ENCODE peak calls at places on chromosomes 16 and 17, in four cellular contexts. O, U, L and X are unnamed samples.

GRCh38 chr17:73228748-73229236 is 32.9 kb downstream of the CPSF4L start:
- DNase-seq in O (no peak), U (no peak), L (peak; percentile 90), X (peak; percentile 87)

GRCh38 chr17:53142890-53143289 is 679.8 kb upstream of the KIF2B start:
- DNase-seq in O (no peak), U (peak; percentile 55), L (no peak), X (peak; percentile 27)

GRCh38 chr17:4270746-4271145 is 7.0 kb upstream of the ANKFY1 start:
- DNase-seq in O (no peak), U (no peak), L (no peak), X (no peak)

GRCh38 chr16:74570412-74571301 is 36.3 kb downstream of the GLG1 start:
- DNase-seq in O (no peak), U (no peak), L (peak; percentile 12), X (no peak)

GRCh38 chr16:17468611-17469010 is 2.1 kb downstream of the XYLT1 start:
- DNase-seq in O (no peak), U (no peak), L (no peak), X (no peak)

GRCh38 chr17:44367219-44367618 is 3.6 kb upstream of the FAM171A2 start:
- DNase-seq in O (no peak), U (no peak), L (no peak), X (no peak)

GRCh38 chr16:74275031-74275636 is 21.5 kb upstream of the PSMD7 start:
- DNase-seq in O (no peak), U (no peak), L (peak; percentile 28), X (peak; percentile 17)

GRCh38 chr17:51154176-51154575 is 817 bp downstream of the NME1 start:
- DNase-seq in O (no peak), U (no peak), L (peak; percentile 20), X (peak; percentile 33)

GRCh38 chr17:66645259-66645658 is 189.7 kb upstream of the CACNG5 start:
- DNase-seq in O (no peak), U (no peak), L (no peak), X (no peak)

GRCh38 chr17:45719335-45720071 is 64.6 kb upstream of the CRHR1 start:
- DNase-seq in O (no peak), U (peak; percentile 74), L (peak; percentile 74), X (peak; percentile 68)

GRCh38 chr16:30187971-30188561 is 4.7 kb downstream of the CORO1A start:
- DNase-seq in O (no peak), U (peak; percentile 29), L (no peak), X (no peak)

GRCh38 chr17:40598021-40598927 is 33.0 kb upstream of the CCR7 start:
- DNase-seq in O (no peak), U (no peak), L (no peak), X (no peak)

GRCh38 chr17:80931421-80932265 is 60.0 kb upstream of the CHMP6 start:
- DNase-seq in O (peak; percentile 67), U (peak; percentile 73), L (peak; percentile 75), X (peak; percentile 80)

GRCh38 chr17:51640108-51640622 is 379.8 kb downstream of the UTP18 start:
- DNase-seq in O (no peak), U (peak; percentile 74), L (no peak), X (no peak)

GRCh38 chr16:13068912-13069583 is 167.7 kb downstream of the SHISA9 start:
- DNase-seq in O (no peak), U (no peak), L (no peak), X (no peak)

GRCh38 chr17:7384489-7385081 is 3.7 kb downstream of the TNK1 start:
- DNase-seq in O (no peak), U (no peak), L (no peak), X (no peak)

GRCh38 chr16:17370233-17371013 is 100.3 kb downstream of the XYLT1 start:
- DNase-seq in O (no peak), U (no peak), L (peak; percentile 69), X (no peak)

GRCh38 chr16:4894276-4895150 is 42.4 kb downstream of the PPL start:
- DNase-seq in O (no peak), U (peak; percentile 50), L (no peak), X (no peak)

GRCh38 chr16:57893559-57894389 is 77.2 kb downstream of the CNGB1 start:
- DNase-seq in O (no peak), U (no peak), L (peak; percentile 91), X (peak; percentile 79)

GRCh38 chr16:1414532-1415265 is at the start of gene UNKL:
- DNase-seq in O (peak; percentile 70), U (peak; percentile 71), L (peak; percentile 43), X (peak; percentile 62)

GRCh38 chr17:49525831-49526741 is 31.0 kb downstream of the NGFR start:
- DNase-seq in O (no peak), U (peak; percentile 28), L (no peak), X (no peak)

GRCh38 chr16:53768593-53768992 is 64.6 kb downstream of the FTO start:
- DNase-seq in O (no peak), U (no peak), L (peak; percentile 87), X (peak; percentile 94)

GRCh38 chr16:56747486-56748045 is 17.6 kb downstream of the NUP93 start:
- DNase-seq in O (no peak), U (no peak), L (no peak), X (peak; percentile 31)

GRCh38 chr16:46929378-46930332 is 43.8 kb downstream of the DNAJA2 start:
- DNase-seq in O (peak; percentile 49), U (peak; percentile 81), L (peak; percentile 45), X (peak; percentile 52)

GRCh38 chr16:50335198-50335958 is 33.4 kb downstream of the BRD7 start:
- DNase-seq in O (no peak), U (no peak), L (peak; percentile 33), X (peak; percentile 52)

GRCh38 chr16:54286330-54287017 is at the start of gene IRX3:
- DNase-seq in O (peak; percentile 87), U (peak; percentile 90), L (peak; percentile 4), X (peak; percentile 50)

GRCh38 chr17:68317458-68317857 is 26.2 kb downstream of the ARSG start:
- DNase-seq in O (no peak), U (no peak), L (no peak), X (no peak)

GRCh38 chr17:60773552-60773951 is 95.9 kb downstream of the BCAS3 start:
- DNase-seq in O (no peak), U (no peak), L (no peak), X (no peak)

GRCh38 chr17:57913576-57914273 is 41.5 kb downstream of the CUEDC1 start:
- DNase-seq in O (no peak), U (no peak), L (no peak), X (no peak)

GRCh38 chr16:67463059-67463458 is 17.9 kb downstream of the ATP6V0D1 start:
- DNase-seq in O (no peak), U (no peak), L (no peak), X (no peak)

GRCh38 chr16:22861585-22861984 is 47.6 kb downstream of the HS3ST2 start:
- DNase-seq in O (no peak), U (no peak), L (no peak), X (no peak)

GRCh38 chr16:1964046-1964505 is 550 bp downstream of the RPS2 start:
- DNase-seq in O (no peak), U (no peak), L (no peak), X (peak; percentile 57)

GRCh38 chr17:65556014-65556909 is 5.2 kb downstream of the AXIN2 start:
- DNase-seq in O (peak; percentile 79), U (peak; percentile 90), L (peak; percentile 50), X (peak; percentile 59)

GRCh38 chr17:47847341-47848197 is 3.4 kb downstream of the SP6 start:
- DNase-seq in O (no peak), U (peak; percentile 93), L (no peak), X (no peak)

GRCh38 chr16:56225013-56225742 is 33.9 kb downstream of the GNAO1 start:
- DNase-seq in O (no peak), U (no peak), L (no peak), X (no peak)

GRCh38 chr16:57240872-57241271 is 4.2 kb upstream of the ARL2BP start:
- DNase-seq in O (no peak), U (no peak), L (no peak), X (no peak)

DNA sequence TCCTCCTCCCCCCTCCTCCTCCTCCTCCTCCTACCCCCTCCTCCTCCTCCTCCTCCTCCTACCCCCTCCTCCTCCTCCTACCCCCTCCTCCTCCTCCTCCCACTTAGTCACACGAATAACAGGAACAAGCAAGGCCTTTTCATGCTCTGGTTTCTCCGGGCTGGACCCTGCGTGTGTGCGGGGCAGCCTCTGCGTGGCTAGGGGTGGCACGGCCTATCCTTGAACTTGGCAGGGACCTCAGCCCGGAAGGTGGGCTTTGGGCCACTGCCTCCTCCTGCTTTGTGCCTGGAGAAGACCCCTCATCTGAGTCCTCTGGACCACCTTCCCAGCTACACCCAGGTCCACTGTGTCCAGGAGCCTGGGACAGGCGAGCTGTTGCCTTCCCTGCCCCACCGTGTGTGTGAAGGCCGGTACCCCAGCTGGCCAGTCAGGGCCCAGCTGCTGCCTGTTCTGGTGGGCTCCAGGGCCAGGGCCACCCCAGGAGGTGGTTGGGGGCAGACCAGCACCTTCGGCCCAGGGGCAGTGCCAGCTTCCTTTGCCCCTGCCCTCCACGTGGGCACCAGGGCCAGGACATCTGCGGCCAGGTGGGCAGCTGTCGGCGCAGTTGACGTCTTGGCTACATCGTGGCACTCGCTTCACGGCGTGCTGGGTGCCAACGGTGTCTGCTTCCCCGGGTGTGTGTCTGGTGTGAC is 35.4 kb downstream of the GINS2 start:
- DNase-seq in O (no peak), U (no peak), L (no peak), X (no peak)
- H3K4ac ChIP-seq in O (no peak overlapping the region), U (no peak overlapping the region), L (peak overlapping the region; percentile 52), X (no peak overlapping the region)

DNA sequence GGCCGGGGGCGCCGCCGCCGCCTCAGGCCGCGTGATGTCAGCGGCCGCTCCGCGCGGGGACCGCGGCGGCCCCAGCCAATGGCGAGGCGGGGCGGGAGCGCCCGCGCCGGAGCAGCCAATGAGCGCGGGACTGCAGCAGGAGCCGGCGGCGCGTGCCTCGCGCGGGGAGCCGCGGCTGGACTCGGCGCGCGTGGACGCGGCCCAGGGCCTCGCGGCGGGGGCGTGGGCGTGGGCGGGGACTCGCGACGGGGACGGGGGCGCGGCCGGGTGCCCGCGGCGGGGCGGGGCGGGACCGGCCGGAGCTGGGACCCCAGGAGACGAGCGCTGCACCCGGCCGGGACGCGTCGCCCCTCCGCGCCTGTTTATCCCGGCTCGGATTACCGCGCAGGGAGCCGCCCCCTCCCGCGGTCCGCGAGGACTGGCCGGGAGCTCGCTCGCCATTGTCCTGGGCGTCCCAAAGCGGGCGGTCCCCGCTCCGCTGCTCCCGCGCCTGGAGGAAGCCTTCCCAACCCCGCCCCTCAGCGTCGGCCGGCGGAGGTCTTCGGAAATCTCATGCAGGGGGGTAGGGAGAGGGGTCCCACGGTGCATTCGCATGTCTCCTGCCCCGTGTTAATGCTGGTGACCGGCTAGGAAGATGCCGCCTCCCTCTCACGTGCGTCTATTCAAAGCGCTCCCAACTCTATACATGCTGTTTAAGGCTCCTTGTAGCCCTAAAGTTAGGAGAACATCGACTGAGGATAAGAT is at the start of gene RNF157:
- DNase-seq in O (peak; percentile 81), U (peak; percentile 91), L (peak; percentile 48), X (peak; percentile 78)
- H3K18ac ChIP-seq in O (peak within 1 kb of the TSS; percentile 97), U (no peak within 1 kb of the TSS), L (peak within 1 kb of the TSS; percentile 16), X (peak within 1 kb of the TSS; percentile 88)

GRCh38 chr17:28662527-28662829 is 473 bp downstream of the SUPT6H start:
- DNase-seq in O (no peak), U (no peak), L (no peak), X (no peak)
- H3K4ac ChIP-seq in O (no peak overlapping the region), U (no peak overlapping the region), L (peak overlapping the region; percentile 88), X (peak overlapping the region; percentile 67)

GRCh38 chr17:38703742-38704644 is 1.1 kb upstream of the MLLT6 start:
- DNase-seq in O (peak; percentile 43), U (peak; percentile 100), L (no peak), X (peak; percentile 45)

GRCh38 chr17:38701504-38702165 is 3.4 kb upstream of the MLLT6 start:
- DNase-seq in O (peak; percentile 42), U (no peak), L (peak; percentile 71), X (peak; percentile 79)

GRCh38 chr17:38702166-38702899 is 2.7 kb upstream of the MLLT6 start:
- DNase-seq in O (peak; percentile 78), U (peak; percentile 88), L (peak; percentile 81), X (peak; percentile 90)

GRCh38 chr17:38704645-38705522 is at the start of gene MLLT6:
- DNase-seq in O (peak; percentile 75), U (peak; percentile 73), L (peak; percentile 71), X (peak; percentile 85)

GRCh38 chr17:38702900-38703741 is 2.0 kb upstream of the MLLT6 start:
- DNase-seq in O (no peak), U (peak; percentile 46), L (no peak), X (peak; percentile 8)
- H3K18ac ChIP-seq in O (peak overlapping the region; percentile 19), U (peak overlapping the region; percentile 22), L (no peak overlapping the region), X (peak overlapping the region; percentile 66)